ENCODE peak calls at places on chromosomes 5 and 9, in four cellular contexts. H is MM.1S, Q is heart left ventricle, W is caudate nucleus. C is an unnamed sample.

GRCh38 chr9:25017779-25018178 is 472.1 kb upstream of the IZUMO3 start:
- DNase-seq in H (no peak), Q (no peak), W (no peak), C (no peak)

GRCh38 chr5:115402822-115403577 is 106.5 kb upstream of the CCDC112 start:
- DNase-seq in H (no peak), Q (no peak), W (no peak), C (no peak)

GRCh38 chr5:98464737-98465330 is 308.6 kb upstream of the RGMB start:
- DNase-seq in H (no peak), Q (no peak), W (no peak), C (no peak)

GRCh38 chr9:69453746-69454145 is 128.7 kb downstream of the ENTREP1 start:
- DNase-seq in H (no peak), Q (no peak), W (no peak), C (no peak)

GRCh38 chr9:19782005-19782404 is 6.8 kb downstream of the SLC24A2 start:
- DNase-seq in H (no peak), Q (no peak), W (no peak), C (no peak)

GRCh38 chr9:136147890-136148714 is 29.4 kb upstream of the TMEM250 start:
- DNase-seq in H (no peak), Q (peak; percentile 12), W (no peak), C (no peak)

GRCh38 chr5:62000646-62001045 is 305.4 kb upstream of the KIF2A start:
- DNase-seq in H (no peak), Q (no peak), W (no peak), C (no peak)

GRCh38 chr9:109652971-109653370 is 127.0 kb upstream of the PALM2AKAP2 start:
- DNase-seq in H (no peak), Q (peak; percentile 21), W (peak; percentile 20), C (peak; percentile 17)

GRCh38 chr5:29162297-29162696 is 2031.2 kb upstream of the CDH6 start:
- DNase-seq in H (no peak), Q (no peak), W (no peak), C (no peak)

GRCh38 chr5:17896605-17897004 is 262.3 kb downstream of the TAF11L14 start:
- DNase-seq in H (no peak), Q (no peak), W (no peak), C (no peak)

GRCh38 chr5:160083012-160083436 is 36.2 kb downstream of the PWWP2A start:
- DNase-seq in H (no peak), Q (no peak), W (no peak), C (no peak)

GRCh38 chr9:18920141-18920611 is 112.8 kb downstream of the SAXO1 start:
- DNase-seq in H (no peak), Q (no peak), W (no peak), C (no peak)

GRCh38 chr5:37248387-37248969 is 698 bp downstream of the CPLANE1 start:
- DNase-seq in H (no peak), Q (no peak), W (no peak), C (no peak)

GRCh38 chr5:178104492-178104891 is 8.8 kb upstream of the N4BP3 start:
- DNase-seq in H (no peak), Q (no peak), W (no peak), C (no peak)

GRCh38 chr9:131203438-131204219 is 72.7 kb downstream of the FAM78A start:
- DNase-seq in H (no peak), Q (no peak), W (no peak), C (no peak)

GRCh38 chr9:33250458-33250995 is 10.6 kb downstream of the SPINK4 start:
- DNase-seq in H (peak; percentile 4), Q (no peak), W (no peak), C (no peak)

GRCh38 chr9:88998506-88998905 is 7.2 kb downstream of the S1PR3 start:
- DNase-seq in H (no peak), Q (no peak), W (no peak), C (no peak)

GRCh38 chr9:114421147-114421546 is 33.4 kb upstream of the AKNA start:
- DNase-seq in H (no peak), Q (no peak), W (no peak), C (no peak)

GRCh38 chr9:28915256-28915930 is 1342.1 kb upstream of the C9orf72 start:
- DNase-seq in H (no peak), Q (no peak), W (no peak), C (no peak)

GRCh38 chr9:38249587-38250210 is 142.8 kb upstream of the ALDH1B1 start:
- DNase-seq in H (no peak), Q (no peak), W (no peak), C (no peak)

GRCh38 chr5:56314536-56314935 is 81.4 kb upstream of the ANKRD55 start:
- DNase-seq in H (no peak), Q (no peak), W (no peak), C (no peak)

GRCh38 chr5:64292611-64293215 is 127.1 kb downstream of the RNF180 start:
- DNase-seq in H (no peak), Q (no peak), W (no peak), C (no peak)

GRCh38 chr5:158484246-158484645 is 615.5 kb downstream of the EBF1 start:
- DNase-seq in H (no peak), Q (no peak), W (no peak), C (no peak)

GRCh38 chr5:61651202-61651601 is 319.1 kb downstream of the ZSWIM6 start:
- DNase-seq in H (no peak), Q (no peak), W (no peak), C (no peak)

GRCh38 chr9:125985998-125986655 is 239.0 kb downstream of the PBX3 start:
- DNase-seq in H (no peak), Q (no peak), W (no peak), C (no peak)

GRCh38 chr5:75050415-75050814 is 1.9 kb downstream of the GCNT4 start:
- DNase-seq in H (no peak), Q (no peak), W (no peak), C (no peak)

GRCh38 chr5:179288101-179288808 is 57.0 kb downstream of the ADAMTS2 start:
- DNase-seq in H (no peak), Q (no peak), W (no peak), C (no peak)

DNA sequence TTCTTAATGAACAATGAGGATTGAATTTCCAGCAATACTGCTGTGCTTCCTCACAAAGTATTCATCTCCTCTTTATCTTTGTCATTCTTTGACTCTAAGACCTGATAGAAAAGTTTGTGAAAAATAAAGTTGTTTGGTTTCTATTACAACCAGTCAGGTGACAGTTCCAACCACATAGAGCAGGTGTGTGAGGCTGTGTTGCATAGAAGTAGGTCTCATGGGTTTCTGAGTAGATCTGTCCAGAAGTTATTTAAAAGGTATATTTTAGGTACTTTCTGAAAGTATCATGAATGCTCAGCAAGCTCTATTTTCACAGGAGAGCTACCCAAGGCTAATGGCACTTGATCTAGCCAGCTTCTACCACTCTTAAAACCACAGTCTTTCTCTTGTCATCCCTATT is 637.0 kb downstream of the DNAH5 start:
- DNase-seq in H (peak; percentile 93), Q (no peak), W (no peak), C (no peak)
- H3K27ac ChIP-seq in H (peak overlapping the region; percentile 94), Q (no peak overlapping the region), W (no peak overlapping the region), C (no peak overlapping the region)

GRCh38 chr5:147306351-147306750 is 71.5 kb downstream of the STK32A start:
- DNase-seq in H (no peak), Q (no peak), W (no peak), C (no peak)

GRCh38 chr5:147305147-147305546 is 70.3 kb downstream of the STK32A start:
- DNase-seq in H (no peak), Q (no peak), W (no peak), C (no peak)

GRCh38 chr5:147307170-147307569 is 72.3 kb downstream of the STK32A start:
- DNase-seq in H (no peak), Q (no peak), W (no peak), C (no peak)

DNA sequence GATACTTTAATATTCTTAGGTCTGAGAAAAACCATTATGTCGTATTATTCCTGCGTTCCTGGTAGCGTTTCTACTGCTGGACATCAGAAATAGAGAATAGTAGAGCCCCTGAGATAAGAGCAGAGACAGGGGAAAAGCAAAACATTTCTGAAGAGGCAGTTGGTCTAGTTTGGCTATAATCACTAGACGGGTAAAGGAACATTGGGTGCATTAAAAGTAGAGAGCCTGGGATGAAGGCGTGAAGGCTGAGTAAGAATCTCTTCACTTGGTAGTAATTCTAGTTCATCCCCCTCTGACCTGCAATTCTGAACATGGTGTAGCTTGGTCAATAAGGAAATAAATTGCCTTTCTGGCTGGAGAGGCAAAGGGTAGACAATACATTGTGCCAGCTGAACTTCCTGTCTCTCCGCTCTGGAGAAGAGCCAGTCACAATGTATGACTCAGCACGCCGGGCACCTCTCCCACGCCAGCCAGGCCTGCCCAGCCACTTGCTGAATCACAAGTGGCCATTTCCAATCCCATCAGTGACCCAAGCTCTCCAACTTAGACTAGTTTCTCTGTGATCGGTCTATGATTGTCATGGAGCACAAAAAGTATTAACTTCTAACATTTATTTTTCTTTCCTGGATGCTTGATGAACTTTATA is 75.4 kb downstream of the STK32A start:
- DNase-seq in H (no peak), Q (no peak), W (no peak), C (no peak)
- H3K27ac ChIP-seq in H (no peak overlapping the region), Q (no peak overlapping the region), W (no peak overlapping the region), C (no peak overlapping the region)

GRCh38 chr9:94083384-94083783 is 880 bp upstream of the PTPDC1 start:
- DNase-seq in H (no peak), Q (no peak), W (peak; percentile 34), C (no peak)

GRCh38 chr9:94081864-94082468 is 2.3 kb upstream of the PTPDC1 start:
- DNase-seq in H (no peak), Q (no peak), W (no peak), C (no peak)

GRCh38 chr9:94081435-94081834 is 2.8 kb upstream of the PTPDC1 start:
- DNase-seq in H (no peak), Q (no peak), W (no peak), C (no peak)

GRCh38 chr9:94082956-94083355 is 1.3 kb upstream of the PTPDC1 start:
- DNase-seq in H (no peak), Q (no peak), W (no peak), C (no peak)

DNA sequence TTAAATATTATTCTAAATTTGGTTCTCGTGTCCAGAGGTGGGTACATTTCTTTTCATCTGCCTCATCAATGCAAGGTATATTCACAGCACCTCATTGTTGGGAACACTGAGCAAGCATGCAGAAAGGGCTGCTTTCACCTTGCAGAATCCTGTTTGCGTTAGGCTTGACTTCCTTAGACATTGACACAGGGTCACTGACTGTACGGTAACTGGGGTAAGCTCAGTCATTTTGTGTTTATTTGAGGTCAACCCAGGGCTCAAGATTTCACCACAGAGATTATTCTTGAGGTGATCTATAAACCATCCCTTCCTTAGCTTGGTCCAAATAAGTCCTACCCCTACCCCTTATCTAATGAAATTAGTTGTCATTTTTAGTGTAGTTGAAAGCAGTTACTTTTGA is 1.7 kb upstream of the PTPDC1 start:
- DNase-seq in H (no peak), Q (no peak), W (no peak), C (no peak)
- H3K27ac ChIP-seq in H (no peak overlapping the region), Q (peak overlapping the region; percentile 59), W (peak overlapping the region; percentile 72), C (peak overlapping the region; percentile 56)

GRCh38 chr5:111070272-111071134 is 1.0 kb upstream of the TSLP start:
- DNase-seq in H (no peak), Q (no peak), W (no peak), C (peak; percentile 29)

GRCh38 chr5:111071413-111071812 is at the start of gene TSLP:
- DNase-seq in H (no peak), Q (no peak), W (no peak), C (no peak)

GRCh38 chr5:111066261-111066938 is 5.1 kb upstream of the TSLP start:
- DNase-seq in H (no peak), Q (no peak), W (no peak), C (no peak)

GRCh38 chr5:111069839-111070238 is 1.7 kb upstream of the TSLP start:
- DNase-seq in H (no peak), Q (no peak), W (no peak), C (no peak)

GRCh38 chr5:111068208-111068607 is 3.3 kb upstream of the TSLP start:
- DNase-seq in H (no peak), Q (no peak), W (no peak), C (no peak)
- H3K27ac ChIP-seq in H (no peak overlapping the region), Q (no peak overlapping the region), W (no peak overlapping the region), C (no peak overlapping the region)

C was measured in heart right ventricle.